ENCODE peak calls at places on chromosomes 1 and 21, in ten cellular contexts. E is AG04450, C is GM06990, W is fibroblast of the aortic adventitia, R is stomach, D is AG10803, O is type B pancreatic cell, S is endothelial cell, I is prostate gland, T is choroid plexus epithelial cell. J is an unnamed sample.

GRCh38 chr1:78830321-78830720 is 176.2 kb downstream of the ADGRL4 start:
- DNase-seq in C (no peak), O (no peak), S (no peak), R (no peak), E (no peak), W (peak; percentile 24), D (peak; percentile 13), I (no peak), T (no peak), J (no peak)

GRCh38 chr1:197302775-197303174 is 34.7 kb downstream of the CRB1 start:
- DNase-seq in S (no peak), T (peak; percentile 24), W (peak; percentile 15), C (no peak), O (no peak), R (no peak), I (no peak), D (peak; percentile 59), E (no peak), J (peak; percentile 67)

GRCh38 chr1:162716123-162716522 is 74.4 kb upstream of the HSD17B7 start:
- DNase-seq in T (peak; percentile 34), O (no peak), D (no peak), I (no peak), S (no peak), W (no peak), C (no peak), E (no peak), R (no peak), J (no peak)

GRCh38 chr1:189431437-189431836 is 1046.2 kb downstream of the BRINP3 start:
- DNase-seq in E (no peak), T (peak; percentile 46), R (no peak), I (no peak), O (no peak), S (no peak), W (peak; percentile 14), D (no peak), C (no peak), J (no peak)

GRCh38 chr1:100989306-100990077 is 36.1 kb downstream of the DPH5 start:
- DNase-seq in I (no peak), R (no peak), E (peak; percentile 79), C (no peak), T (peak; percentile 92), D (peak; percentile 84), W (peak; percentile 80), O (no peak), S (no peak), J (peak; percentile 89)

GRCh38 chr1:110523011-110523410 is 4.0 kb upstream of the KCNA10 start:
- DNase-seq in S (no peak), C (no peak), E (no peak), O (no peak), D (peak; percentile 25), W (no peak), T (no peak), R (no peak), I (no peak), J (no peak)

GRCh38 chr1:79852004-79852403 is 845.5 kb upstream of the ADGRL4 start:
- DNase-seq in W (no peak), C (no peak), I (no peak), D (no peak), S (no peak), R (no peak), O (no peak), T (no peak), E (no peak), J (no peak)

GRCh38 chr1:201759194-201759814 is 69.7 kb upstream of the IPO9 start:
- DNase-seq in E (no peak), W (peak; percentile 81), I (no peak), S (no peak), D (peak; percentile 71), C (no peak), T (peak; percentile 78), O (no peak), R (no peak), J (peak; percentile 59)

GRCh38 chr1:206506803-206507394 is 432 bp upstream of the RASSF5 start:
- DNase-seq in S (peak; percentile 31), R (peak; percentile 47), O (no peak), E (no peak), T (no peak), W (no peak), D (no peak), C (peak; percentile 56), I (no peak), J (no peak)

GRCh38 chr1:232880354-232880753 is 70.1 kb upstream of the NTPCR start:
- DNase-seq in C (no peak), O (no peak), E (no peak), I (no peak), S (peak; percentile 36), D (peak; percentile 35), R (peak; percentile 28), T (peak; percentile 74), W (peak; percentile 13), J (no peak)

GRCh38 chr1:198121058-198121829 is 35.6 kb upstream of the NEK7 start:
- DNase-seq in R (no peak), I (no peak), C (no peak), E (no peak), W (peak; percentile 79), S (no peak), T (peak; percentile 90), O (no peak), D (peak; percentile 86), J (peak; percentile 81)

GRCh38 chr1:203202431-203203245 is 16.1 kb upstream of the CHI3L1 start:
- DNase-seq in D (peak; percentile 89), I (no peak), T (peak; percentile 90), C (no peak), S (no peak), O (no peak), W (peak; percentile 97), R (peak; percentile 18), E (peak; percentile 90), J (peak; percentile 45)

GRCh38 chr1:21614419-21615115 is 54.6 kb downstream of the RAP1GAP start:
- DNase-seq in R (no peak), D (no peak), W (no peak), T (no peak), I (no peak), S (no peak), C (no peak), O (no peak), E (no peak), J (no peak)

GRCh38 chr1:119653839-119654170 is 5.7 kb upstream of the ZNF697 start:
- DNase-seq in W (peak; percentile 64), D (peak; percentile 85), R (no peak), O (no peak), E (no peak), S (no peak), I (no peak), T (no peak), C (no peak), J (peak; percentile 48)

GRCh38 chr1:152252157-152252556 is 28.2 kb upstream of the HRNR start:
- DNase-seq in R (no peak), E (no peak), C (no peak), S (no peak), D (peak; percentile 19), T (peak; percentile 11), O (no peak), I (no peak), W (peak; percentile 64), J (peak; percentile 19)

GRCh38 chr1:108708726-108709660 is 3.7 kb upstream of the FNDC7 start:
- DNase-seq in I (no peak), R (no peak), E (no peak), D (no peak), W (peak; percentile 70), S (no peak), T (peak; percentile 52), C (no peak), O (no peak), J (no peak)

GRCh38 chr1:179184403-179184802 is 45.1 kb downstream of the ABL2 start:
- DNase-seq in S (no peak), D (no peak), E (no peak), R (no peak), O (no peak), W (no peak), T (no peak), C (no peak), I (no peak), J (no peak)

DNA sequence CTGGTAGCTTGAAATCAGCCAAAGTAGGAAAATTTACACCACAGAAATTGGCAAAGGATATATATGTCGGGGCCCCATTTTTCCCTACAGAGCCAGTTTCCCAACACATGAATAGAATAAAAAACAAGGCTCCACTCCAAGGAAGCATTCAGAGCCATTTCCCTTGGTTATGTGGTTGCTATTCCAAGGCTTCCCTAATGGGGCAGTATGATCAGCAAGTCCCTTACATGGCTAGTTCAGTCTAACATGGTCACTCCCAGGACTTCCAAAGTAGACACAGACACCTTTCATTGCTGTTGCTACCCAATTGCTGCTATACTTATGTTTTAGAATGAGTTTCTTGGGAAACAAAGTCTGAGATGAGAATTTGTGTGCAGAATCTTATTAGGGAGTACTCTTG is 93.1 kb downstream of the C21orf91 start:
- DNase-seq in I (no peak), S (no peak), T (peak; percentile 62), E (no peak), C (no peak), W (no peak), O (no peak), R (no peak), D (peak; percentile 5), J (peak; percentile 24)
- TF ChIP-seq CTCF in I (no peak), S (no peak), T (peak; percentile 59), E (peak; percentile 21), C (no peak), W (no peak), O (no peak), R (no peak), D (peak; percentile 24), J (peak; percentile 45)

GRCh38 chr1:113219377-113219776 is 146.4 kb downstream of the LRIG2 start:
- DNase-seq in E (no peak), W (no peak), I (no peak), T (no peak), C (no peak), R (no peak), O (no peak), D (no peak), S (peak; percentile 17), J (no peak)
- TF ChIP-seq CTCF in E (peak; percentile 33), W (peak; percentile 22), I (no peak), T (peak; percentile 47), C (peak; percentile 49), R (no peak), O (no peak), D (peak; percentile 18), S (no peak), J (peak; percentile 43)

GRCh38 chr1:154998201-154998780 is 4.3 kb upstream of the ZBTB7B start:
- DNase-seq in I (no peak), O (no peak), T (no peak), E (no peak), D (no peak), W (no peak), R (no peak), C (no peak), S (no peak), J (no peak)
- TF ChIP-seq CTCF in I (no peak), O (no peak), T (peak; percentile 9), E (no peak), D (peak; percentile 15), W (no peak), R (no peak), C (peak; percentile 33), S (no peak), J (no peak)

GRCh38 chr1:5120559-5120958 is 466.1 kb downstream of the AJAP1 start:
- DNase-seq in W (no peak), O (no peak), R (no peak), S (no peak), C (no peak), E (no peak), T (no peak), D (no peak), I (no peak), J (no peak)

GRCh38 chr1:5125208-5125607 is 470.8 kb downstream of the AJAP1 start:
- DNase-seq in D (no peak), C (no peak), O (no peak), T (no peak), W (no peak), E (no peak), S (no peak), R (no peak), I (no peak), J (no peak)

GRCh38 chr1:5119496-5120234 is 465.3 kb downstream of the AJAP1 start:
- DNase-seq in I (no peak), O (no peak), W (no peak), S (peak; percentile 29), C (no peak), E (no peak), R (no peak), T (no peak), D (no peak), J (no peak)
- TF ChIP-seq CTCF in I (no peak), O (peak; percentile 73), W (no peak), S (peak; percentile 33), C (no peak), E (no peak), R (no peak), T (no peak), D (no peak), J (no peak)